ENCODE peak calls at places on chromosomes 6 and 20, in four cellular contexts. S, F, N and G are unnamed samples.

GRCh38 chr6:108119212-108120141 is 44.9 kb upstream of the OSTM1 start:
- DNase-seq in S (no peak), F (no peak), N (peak), G (no peak)

GRCh38 chr6:146111864-146112263 is 83.0 kb downstream of the GRM1 start:
- DNase-seq in N (no peak), F (no peak), S (no peak), G (no peak)

GRCh38 chr6:35247642-35248231 is 11.8 kb upstream of the ZNF76 start:
- DNase-seq in N (no peak), F (no peak), S (no peak), G (no peak)

GRCh38 chr20:38804682-38805501 is 605 bp upstream of the PPP1R16B start:
- DNase-seq in S (no peak), F (peak), N (peak), G (no peak)

GRCh38 chr6:134176283-134176975 is 124.0 kb upstream of the SLC2A12 start:
- DNase-seq in S (peak), F (peak), N (peak), G (no peak)

GRCh38 chr6:154408906-154409500 is 52.4 kb upstream of the IPCEF1 start:
- DNase-seq in N (no peak), S (peak), F (peak), G (no peak)

GRCh38 chr20:58906894-58907293 is 54.4 kb downstream of the GNAS start:
- DNase-seq in S (peak), F (peak), N (no peak), G (no peak)

GRCh38 chr6:33677153-33677660 is 34.3 kb downstream of the UQCC2 start:
- DNase-seq in F (no peak), S (peak), N (no peak), G (no peak)

GRCh38 chr20:11229772-11230171 is 556.0 kb upstream of the JAG1 start:
- DNase-seq in S (peak), F (peak), N (no peak), G (peak)

GRCh38 chr6:13226071-13226470 is 102.3 kb downstream of the TBC1D7 start:
- DNase-seq in N (no peak), S (no peak), F (no peak), G (no peak)

GRCh38 chr6:48826318-48826595 is 636.8 kb downstream of the MMUT start:
- DNase-seq in F (no peak), S (no peak), N (no peak), G (no peak)
- H3K4me3 ChIP-seq in F (no peak), S (peak), N (no peak), G (no peak)

DNA sequence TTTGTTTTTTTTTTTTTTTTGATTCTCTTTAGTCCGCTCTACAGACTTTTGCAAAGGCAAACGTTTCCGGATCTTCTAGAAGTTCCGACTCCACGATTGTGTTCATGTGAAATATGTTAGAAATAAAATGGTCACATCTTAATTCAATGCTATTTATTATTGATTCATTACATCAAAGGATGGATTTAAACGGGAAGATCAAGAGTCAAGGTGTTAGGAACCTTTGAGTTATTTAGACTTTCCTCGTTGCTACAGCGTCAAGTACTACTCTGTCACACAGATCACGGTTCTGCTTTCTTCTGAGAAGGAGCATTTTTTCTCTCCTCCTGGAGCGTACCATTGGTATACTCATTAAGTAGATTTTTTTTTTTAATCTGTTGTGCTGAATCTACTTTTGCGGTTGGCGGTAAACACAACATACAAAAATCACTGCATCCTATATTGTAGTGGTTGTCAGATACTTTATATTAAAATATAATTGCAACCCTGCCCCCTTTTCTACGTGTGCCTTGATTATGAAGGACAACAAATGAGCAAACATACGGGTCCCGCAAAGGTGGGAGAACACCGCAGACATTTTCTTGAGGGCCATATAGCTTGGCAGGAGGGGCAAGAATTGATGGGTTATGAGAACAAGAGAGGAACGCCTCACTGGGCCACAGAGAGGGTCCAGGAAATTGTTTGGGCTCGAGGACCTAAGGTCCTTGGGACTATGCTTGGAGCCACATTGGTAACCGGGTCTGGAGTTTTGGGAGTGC is 17.5 kb downstream of the HMGN4 start:
- DNase-seq in S (peak), F (peak), N (peak), G (no peak)
- H3K4me3 ChIP-seq in S (peak), F (peak), N (peak), G (peak)

DNA sequence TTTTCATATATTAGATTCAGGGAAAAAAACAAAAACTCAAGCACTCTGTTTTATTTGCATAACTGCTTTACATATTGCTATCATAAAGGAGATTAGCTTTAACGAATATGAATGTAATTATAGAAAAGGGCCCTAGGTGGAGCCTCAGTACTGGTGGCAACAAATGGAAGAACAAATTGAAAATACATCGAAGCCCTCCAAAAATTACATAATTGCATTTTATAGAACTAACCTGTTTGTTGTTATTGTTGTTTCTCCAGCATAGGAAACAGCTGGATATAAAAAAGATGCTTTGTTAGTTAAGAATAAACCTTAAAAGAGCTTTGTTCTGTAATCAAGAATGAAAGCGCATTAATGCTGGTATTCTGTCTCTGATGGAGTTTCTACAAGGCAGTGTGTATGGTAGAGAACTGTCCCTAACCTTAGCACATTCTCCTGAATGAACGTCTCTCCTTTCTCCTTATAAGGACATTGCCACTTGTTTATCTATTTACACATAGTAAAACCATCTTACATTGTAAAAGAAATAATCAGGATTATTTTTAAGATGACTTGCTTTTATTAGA is 33.7 kb upstream of the LCA5 start:
- DNase-seq in S (peak), F (peak), N (no peak), G (no peak)
- H3K4me3 ChIP-seq in S (peak), F (no peak), N (no peak), G (no peak)

DNA sequence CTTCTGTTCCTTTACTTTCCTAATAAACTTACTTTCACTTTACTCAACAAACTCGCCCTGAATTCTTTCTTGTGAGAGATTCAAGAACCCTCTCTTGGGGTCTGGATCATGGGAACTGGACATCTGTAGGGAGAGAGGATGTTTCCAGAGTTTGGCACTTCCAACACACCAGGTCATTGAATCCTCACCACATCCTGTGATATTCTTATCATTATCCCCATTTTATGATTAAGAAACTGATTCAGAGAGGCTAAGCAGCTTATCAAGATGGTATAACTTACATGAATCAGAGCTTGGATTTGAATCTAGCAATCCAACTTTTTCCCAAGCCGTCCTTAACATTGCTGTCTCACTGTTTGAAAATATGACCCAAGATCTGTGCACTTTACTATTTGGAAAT is 15.5 kb downstream of the PPIL6 start:
- DNase-seq in F (no peak), S (no peak), N (no peak), G (no peak)
- H3K4me3 ChIP-seq in F (no peak), S (peak), N (no peak), G (no peak)

DNA sequence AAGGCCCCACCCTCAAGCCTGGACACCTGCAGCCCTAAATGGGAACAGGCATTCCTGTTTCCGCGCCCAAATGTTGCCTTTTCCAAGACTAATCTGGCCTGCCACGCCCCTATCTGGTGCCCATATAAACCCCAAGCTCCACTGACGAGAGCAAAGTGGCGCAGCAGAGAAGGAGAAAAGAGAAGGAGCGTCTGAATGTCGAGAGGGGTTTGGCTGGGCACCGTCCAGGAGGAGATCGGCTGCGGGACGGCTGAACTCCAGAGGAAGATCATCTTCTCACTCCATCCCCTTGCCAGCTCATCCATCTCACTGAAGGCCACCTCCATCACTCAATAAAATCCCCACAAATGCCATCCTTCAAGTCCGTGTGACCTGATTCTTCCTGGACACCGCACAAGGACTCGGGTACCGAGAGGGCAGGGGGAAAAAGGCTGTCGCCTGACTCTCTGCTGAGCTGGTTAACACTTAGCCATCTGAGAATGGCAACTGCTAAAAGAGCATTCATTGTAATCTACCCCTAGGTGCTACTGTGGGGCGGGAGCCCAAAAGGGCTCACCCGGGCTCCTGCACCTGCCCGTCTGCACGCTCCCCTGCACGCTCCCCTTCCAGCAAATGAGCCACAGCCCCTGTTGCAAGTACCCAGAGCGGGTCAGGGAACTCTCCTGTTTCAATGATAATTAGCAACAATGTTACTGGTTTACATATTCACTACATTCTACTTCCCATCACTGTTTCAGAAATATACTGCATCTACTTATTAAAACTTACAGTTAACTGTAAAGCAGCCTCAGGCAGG is 23.5 kb downstream of the TAF4 start:
- DNase-seq in F (no peak), N (no peak), S (no peak), G (no peak)
- H3K4me3 ChIP-seq in F (no peak), N (no peak), S (no peak), G (no peak)

GRCh38 chr20:36093025-36093803 is 61.3 kb upstream of the EPB41L1 start:
- DNase-seq in F (peak), N (peak), S (peak), G (no peak)

GRCh38 chr20:36096404-36096799 is 58.1 kb upstream of the EPB41L1 start:
- DNase-seq in N (no peak), S (no peak), F (no peak), G (no peak)

GRCh38 chr20:36093804-36094145 is 60.8 kb upstream of the EPB41L1 start:
- DNase-seq in S (no peak), N (no peak), F (no peak), G (no peak)

GRCh38 chr20:36092424-36093024 is 62.0 kb upstream of the EPB41L1 start:
- DNase-seq in S (peak), N (peak), F (peak), G (no peak)

DNA sequence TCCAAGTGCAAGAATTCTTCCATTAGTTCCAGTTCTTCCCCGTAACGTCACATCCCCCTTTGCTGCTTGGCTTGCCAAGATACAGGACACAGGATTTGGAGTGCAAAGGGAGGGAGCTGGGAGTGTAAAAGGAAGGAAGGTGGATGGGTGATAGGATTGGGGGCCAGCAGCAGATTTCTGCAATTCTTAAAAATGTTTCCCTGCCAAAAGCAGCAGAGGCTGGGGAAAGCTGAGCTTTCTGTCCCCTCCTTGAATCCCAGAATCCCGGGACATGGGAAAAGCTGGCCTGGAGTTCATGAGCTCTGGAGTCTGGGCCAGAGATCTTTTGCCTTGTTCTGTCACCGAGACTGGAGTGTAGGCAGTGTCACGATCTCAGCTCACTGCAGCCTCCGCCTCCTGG is 60.0 kb upstream of the EPB41L1 start:
- DNase-seq in F (no peak), S (peak), N (peak), G (no peak)
- H3K4me3 ChIP-seq in F (no peak), S (peak), N (no peak), G (no peak)

DNA sequence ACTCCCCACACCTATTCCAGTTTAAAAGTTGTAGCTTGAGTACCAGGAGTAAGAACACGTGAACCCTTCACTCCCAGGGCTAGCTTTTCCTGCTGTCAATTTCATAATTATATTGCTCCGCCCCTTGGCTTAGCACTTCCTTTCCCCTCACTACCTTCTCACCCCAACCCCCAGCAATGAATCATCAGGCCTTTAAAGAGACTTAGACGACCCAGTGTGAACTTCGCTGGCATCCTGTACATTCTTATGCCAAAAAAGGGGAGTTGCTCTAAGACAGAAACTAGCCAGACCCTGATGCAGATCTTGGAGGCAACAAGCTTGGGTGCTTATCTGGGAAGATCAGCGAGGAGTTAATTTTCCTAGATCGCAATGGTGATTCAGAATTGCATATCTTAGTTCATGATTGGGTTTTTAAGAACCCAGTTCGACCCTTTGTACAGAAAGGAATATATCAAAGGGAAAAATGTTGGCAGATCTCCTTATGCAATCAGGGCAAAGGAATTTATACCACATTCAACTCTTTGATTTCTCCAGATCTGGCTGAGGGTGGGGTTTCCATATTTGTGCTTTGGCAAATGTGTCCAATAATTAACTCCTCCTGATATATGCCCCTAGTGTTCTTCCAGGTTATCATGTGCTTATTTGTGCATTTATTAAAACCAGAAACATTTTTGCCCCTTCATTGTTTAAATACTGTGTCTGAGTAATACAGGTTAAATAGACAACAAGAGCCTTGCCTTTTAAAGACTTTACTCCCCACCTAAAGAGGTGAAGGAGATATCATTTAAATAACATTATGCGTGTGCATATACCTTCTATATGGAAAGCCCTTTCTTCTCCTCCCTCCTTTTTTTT is 8.1 kb upstream of the ATXN1 start:
- DNase-seq in N (no peak), F (peak), S (peak), G (no peak)
- H3K4me3 ChIP-seq in N (no peak), F (no peak), S (peak), G (no peak)

DNA sequence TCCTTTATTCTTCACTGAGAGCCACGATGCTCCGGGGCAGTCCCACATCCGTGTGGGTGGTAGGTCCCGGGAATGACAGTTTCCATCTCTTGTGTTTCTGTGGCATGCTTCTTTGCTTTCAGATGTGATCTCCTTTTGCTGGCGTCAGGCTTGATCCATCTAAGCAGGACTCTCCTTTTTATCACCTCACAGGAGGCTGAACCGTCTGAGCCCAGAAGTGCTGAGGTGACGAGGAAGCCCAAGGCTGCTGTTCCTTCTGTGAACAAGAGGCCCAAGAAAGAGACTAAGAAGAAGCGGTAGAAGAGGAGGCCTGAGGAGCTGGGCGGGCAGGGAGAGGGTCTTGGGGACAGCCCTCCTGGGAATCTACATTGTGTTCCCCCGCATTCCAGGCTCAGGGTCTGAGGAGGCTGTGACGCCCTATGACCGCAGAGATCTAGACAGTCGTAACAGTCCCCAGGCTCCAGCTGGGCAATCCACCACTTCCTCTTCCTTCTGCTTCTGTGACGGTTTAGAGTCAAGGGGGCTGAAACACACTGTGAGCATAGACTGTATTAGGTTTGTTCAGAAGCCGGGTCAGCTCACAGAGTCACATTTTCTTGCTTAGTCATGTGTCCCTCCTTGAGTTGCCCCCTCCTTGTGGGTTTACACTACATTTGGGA is 26.8 kb downstream of the MANBAL start:
- DNase-seq in S (no peak), F (peak), N (no peak), G (no peak)
- H3K4me3 ChIP-seq in S (no peak), F (no peak), N (no peak), G (no peak)